ENCODE peak calls at places on chromosome 14, in five cellular contexts. One of them, this sample, is unnamed.
A peak's percentile ranks its signal among the peaks of the same experiment; 100 is the strongest.

GRCh38 chr14:36383674-36384421 is 63.4 kb upstream of the MBIP start:
- ATAC-seq in activated CD8-positive, alpha-beta T cell treated with anti-CD3 and anti-CD28 coated beads, Interleukin-2, amount 10 ng/mL, durations not matched to agents 7 days and 5 days: no peak
- ATAC-seq in activated CD4-positive, CD25-positive, alpha-beta regulatory T cell treated with anti-CD3 and anti-CD28 coated beads, Interleukin-2, amount 50 U/mL, for 24 hours: no peak
- ATAC-seq in CD8-positive, alpha-beta T cell: no peak
- ATAC-seq in activated CD8-positive, alpha-beta memory T cell treated with anti-CD3 and anti-CD28 coated beads, Interleukin-2, amount 10 ng/mL, durations not matched to agents 7 days and 5 days: no peak
- ATAC-seq in this sample: peak; percentile 67

GRCh38 chr14:68951051-68951797 is 27.9 kb downstream of the ACTN1 start:
- ATAC-seq in activated CD8-positive, alpha-beta T cell treated with anti-CD3 and anti-CD28 coated beads, Interleukin-2, amount 10 ng/mL, durations not matched to agents 7 days and 5 days: no peak
- ATAC-seq in activated CD4-positive, CD25-positive, alpha-beta regulatory T cell treated with anti-CD3 and anti-CD28 coated beads, Interleukin-2, amount 50 U/mL, for 24 hours: no peak
- ATAC-seq in CD8-positive, alpha-beta T cell: no peak
- ATAC-seq in activated CD8-positive, alpha-beta memory T cell treated with anti-CD3 and anti-CD28 coated beads, Interleukin-2, amount 10 ng/mL, durations not matched to agents 7 days and 5 days: no peak
- ATAC-seq in this sample: peak; percentile 84

GRCh38 chr14:89357655-89358297 is 59.3 kb downstream of the FOXN3 start:
- ATAC-seq in activated CD8-positive, alpha-beta T cell treated with anti-CD3 and anti-CD28 coated beads, Interleukin-2, amount 10 ng/mL, durations not matched to agents 7 days and 5 days: no peak
- ATAC-seq in activated CD4-positive, CD25-positive, alpha-beta regulatory T cell treated with anti-CD3 and anti-CD28 coated beads, Interleukin-2, amount 50 U/mL, for 24 hours: no peak
- ATAC-seq in CD8-positive, alpha-beta T cell: no peak
- ATAC-seq in activated CD8-positive, alpha-beta memory T cell treated with anti-CD3 and anti-CD28 coated beads, Interleukin-2, amount 10 ng/mL, durations not matched to agents 7 days and 5 days: no peak
- ATAC-seq in this sample: no peak

GRCh38 chr14:104957146-104958113 is 20.7 kb downstream of the AHNAK2 start:
- ATAC-seq in activated CD8-positive, alpha-beta T cell treated with anti-CD3 and anti-CD28 coated beads, Interleukin-2, amount 10 ng/mL, durations not matched to agents 7 days and 5 days: no peak
- ATAC-seq in activated CD4-positive, CD25-positive, alpha-beta regulatory T cell treated with anti-CD3 and anti-CD28 coated beads, Interleukin-2, amount 50 U/mL, for 24 hours: no peak
- ATAC-seq in CD8-positive, alpha-beta T cell: no peak
- ATAC-seq in activated CD8-positive, alpha-beta memory T cell treated with anti-CD3 and anti-CD28 coated beads, Interleukin-2, amount 10 ng/mL, durations not matched to agents 7 days and 5 days: no peak
- ATAC-seq in this sample: no peak

GRCh38 chr14:37083599-37083998 is 88.8 kb downstream of the SLC25A21 start:
- ATAC-seq in activated CD8-positive, alpha-beta T cell treated with anti-CD3 and anti-CD28 coated beads, Interleukin-2, amount 10 ng/mL, durations not matched to agents 7 days and 5 days: no peak
- ATAC-seq in activated CD4-positive, CD25-positive, alpha-beta regulatory T cell treated with anti-CD3 and anti-CD28 coated beads, Interleukin-2, amount 50 U/mL, for 24 hours: no peak
- ATAC-seq in CD8-positive, alpha-beta T cell: no peak
- ATAC-seq in activated CD8-positive, alpha-beta memory T cell treated with anti-CD3 and anti-CD28 coated beads, Interleukin-2, amount 10 ng/mL, durations not matched to agents 7 days and 5 days: no peak
- ATAC-seq in this sample: no peak

GRCh38 chr14:71150737-71151136 is 243.5 kb downstream of the PCNX1 start:
- ATAC-seq in activated CD8-positive, alpha-beta T cell treated with anti-CD3 and anti-CD28 coated beads, Interleukin-2, amount 10 ng/mL, durations not matched to agents 7 days and 5 days: no peak
- ATAC-seq in activated CD4-positive, CD25-positive, alpha-beta regulatory T cell treated with anti-CD3 and anti-CD28 coated beads, Interleukin-2, amount 50 U/mL, for 24 hours: no peak
- ATAC-seq in CD8-positive, alpha-beta T cell: no peak
- ATAC-seq in activated CD8-positive, alpha-beta memory T cell treated with anti-CD3 and anti-CD28 coated beads, Interleukin-2, amount 10 ng/mL, durations not matched to agents 7 days and 5 days: no peak
- ATAC-seq in this sample: no peak

GRCh38 chr14:95185452-95186392 is 28.4 kb upstream of the DICER1 start:
- ATAC-seq in activated CD8-positive, alpha-beta T cell treated with anti-CD3 and anti-CD28 coated beads, Interleukin-2, amount 10 ng/mL, durations not matched to agents 7 days and 5 days: no peak
- ATAC-seq in activated CD4-positive, CD25-positive, alpha-beta regulatory T cell treated with anti-CD3 and anti-CD28 coated beads, Interleukin-2, amount 50 U/mL, for 24 hours: no peak
- ATAC-seq in CD8-positive, alpha-beta T cell: no peak
- ATAC-seq in activated CD8-positive, alpha-beta memory T cell treated with anti-CD3 and anti-CD28 coated beads, Interleukin-2, amount 10 ng/mL, durations not matched to agents 7 days and 5 days: no peak
- ATAC-seq in this sample: peak; percentile 78

GRCh38 chr14:37924622-37925021 is 283.1 kb upstream of the SSTR1 start:
- ATAC-seq in activated CD8-positive, alpha-beta T cell treated with anti-CD3 and anti-CD28 coated beads, Interleukin-2, amount 10 ng/mL, durations not matched to agents 7 days and 5 days: no peak
- ATAC-seq in activated CD4-positive, CD25-positive, alpha-beta regulatory T cell treated with anti-CD3 and anti-CD28 coated beads, Interleukin-2, amount 50 U/mL, for 24 hours: no peak
- ATAC-seq in CD8-positive, alpha-beta T cell: no peak
- ATAC-seq in activated CD8-positive, alpha-beta memory T cell treated with anti-CD3 and anti-CD28 coated beads, Interleukin-2, amount 10 ng/mL, durations not matched to agents 7 days and 5 days: no peak
- ATAC-seq in this sample: no peak